ENCODE peak calls at places on chromosomes 6 and 20, in ten cellular contexts. M, Q, V, A, W, Y, D, S, U and P are unnamed samples.

GRCh38 chr6:34115396-34116314 is 30.2 kb downstream of the GRM4 start:
- DNase-seq in M (peak), Q (no peak), V (no peak), A (no peak), W (no peak), Y (peak), D (peak), S (no peak), U (no peak), P (no peak)

GRCh38 chr20:34983995-34984735 is 28.5 kb downstream of the MYH7B start:
- DNase-seq in M (no peak), Q (peak), V (no peak), A (no peak), W (no peak), Y (no peak), D (peak), S (no peak), U (peak), P (no peak)

GRCh38 chr6:35208419-35208818 is 5.3 kb upstream of the SCUBE3 start:
- DNase-seq in M (no peak), Q (no peak), V (no peak), A (no peak), W (no peak), Y (no peak), D (no peak), S (no peak), U (no peak), P (no peak)

GRCh38 chr6:47116086-47116485 is 74.0 kb upstream of the ADGRF1 start:
- DNase-seq in M (no peak), Q (no peak), V (no peak), A (no peak), W (no peak), Y (no peak), D (no peak), S (no peak), U (no peak), P (no peak)

GRCh38 chr6:166625356-166625755 is 1.7 kb downstream of the RPS6KA2 start:
- DNase-seq in M (peak), Q (no peak), V (peak), A (no peak), W (no peak), Y (no peak), D (no peak), S (peak), U (no peak), P (no peak)

GRCh38 chr20:6769953-6770831 is 2.7 kb downstream of the BMP2 start:
- DNase-seq in M (no peak), Q (peak), V (no peak), A (no peak), W (peak), Y (no peak), D (peak), S (peak), U (peak), P (no peak)

GRCh38 chr20:39356913-39357312 is 394.8 kb downstream of the DHX35 start:
- DNase-seq in M (no peak), Q (no peak), V (no peak), A (no peak), W (no peak), Y (no peak), D (no peak), S (no peak), U (no peak), P (no peak)

GRCh38 chr6:108622601-108623335 is 62.1 kb downstream of the FOXO3 start:
- DNase-seq in M (peak), Q (peak), V (peak), A (no peak), W (no peak), Y (no peak), D (no peak), S (peak), U (no peak), P (peak)

GRCh38 chr6:43665376-43665775 is 20.5 kb downstream of the RSPH9 start:
- DNase-seq in M (peak), Q (no peak), V (no peak), A (no peak), W (no peak), Y (no peak), D (no peak), S (no peak), U (no peak), P (peak)

GRCh38 chr20:5612476-5613291 is 137.5 kb upstream of the SHLD1 start:
- DNase-seq in M (peak), Q (peak), V (peak), A (no peak), W (no peak), Y (no peak), D (no peak), S (no peak), U (no peak), P (no peak)

GRCh38 chr20:50445367-50446151 is 64.6 kb upstream of the PTPN1 start:
- DNase-seq in M (no peak), Q (peak), V (no peak), A (no peak), W (no peak), Y (no peak), D (no peak), S (no peak), U (no peak), P (no peak)

GRCh38 chr6:4155848-4156466 is 20.6 kb upstream of the ECI2 start:
- DNase-seq in M (peak), Q (peak), V (peak), A (peak), W (no peak), Y (peak), D (peak), S (peak), U (peak), P (peak)

DNA sequence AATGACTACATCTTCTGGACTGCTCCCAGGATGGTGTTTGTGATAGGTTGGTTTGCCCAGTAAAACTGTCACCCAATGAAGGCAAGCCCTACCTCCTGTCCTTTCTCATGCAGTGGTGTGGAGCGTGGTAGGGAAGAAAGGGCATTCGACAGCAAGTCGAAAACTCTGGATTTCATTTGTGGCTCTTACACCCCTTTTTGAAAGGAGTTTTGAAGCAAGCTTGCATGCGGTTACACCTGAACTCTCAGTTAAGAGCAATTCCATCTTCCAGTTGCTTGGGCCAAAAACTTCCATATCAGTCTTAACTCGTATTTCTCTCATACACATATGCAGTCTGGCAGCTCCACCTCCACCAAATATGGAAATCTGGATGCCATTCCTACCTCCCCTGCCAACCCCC is 19.7 kb upstream of the SLC22A2 start:
- DNase-seq in M (no peak), Q (no peak), V (no peak), A (no peak), W (no peak), Y (no peak), D (no peak), S (no peak), U (no peak), P (no peak)
- H3K27ac ChIP-seq in M (no peak), Q (no peak), V (no peak), A (no peak), W (no peak), Y (no peak), D (no peak), S (no peak), U (no peak), P (no peak)

DNA sequence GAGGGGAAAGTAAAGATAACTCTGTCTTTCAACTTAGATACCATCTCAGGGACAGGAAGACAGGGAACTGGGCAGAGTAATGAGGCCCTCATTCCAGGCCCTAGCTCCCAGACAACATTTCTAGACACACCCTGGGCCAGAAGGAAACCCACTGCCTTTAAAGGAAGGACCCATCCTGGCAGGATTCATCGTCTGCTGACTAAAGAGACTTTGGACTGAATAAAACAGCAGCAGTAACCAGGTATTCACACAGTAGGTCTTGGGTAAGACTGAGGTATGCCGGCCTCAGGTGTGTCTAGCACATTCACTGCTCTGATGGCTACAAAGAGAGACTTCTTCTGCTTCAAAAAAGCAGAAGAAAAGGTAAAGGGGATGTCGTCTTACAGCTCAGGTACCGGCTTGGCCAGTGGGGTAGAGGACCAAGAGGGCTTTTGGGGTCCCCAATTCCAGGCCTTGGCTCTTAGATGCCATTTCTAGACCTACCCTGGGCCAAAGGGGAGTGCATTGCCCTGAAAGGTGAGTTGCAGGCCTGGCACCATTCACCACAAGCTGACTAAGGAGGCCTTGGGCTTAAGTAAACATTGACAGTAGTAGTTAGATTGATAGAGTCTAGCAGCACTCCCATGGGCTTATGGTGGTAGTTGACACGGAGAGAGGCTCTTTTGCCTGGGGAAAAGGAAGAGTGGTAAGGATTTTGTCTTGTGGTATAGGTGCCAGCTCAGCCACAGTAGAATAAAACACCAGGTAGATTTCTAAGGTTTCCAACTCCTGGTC is 13.4 kb downstream of the SNX14 start:
- DNase-seq in M (peak), Q (no peak), V (peak), A (no peak), W (no peak), Y (no peak), D (no peak), S (no peak), U (peak), P (no peak)
- H3K27ac ChIP-seq in M (no peak), Q (no peak), V (no peak), A (no peak), W (no peak), Y (no peak), D (no peak), S (no peak), U (no peak), P (peak)

DNA sequence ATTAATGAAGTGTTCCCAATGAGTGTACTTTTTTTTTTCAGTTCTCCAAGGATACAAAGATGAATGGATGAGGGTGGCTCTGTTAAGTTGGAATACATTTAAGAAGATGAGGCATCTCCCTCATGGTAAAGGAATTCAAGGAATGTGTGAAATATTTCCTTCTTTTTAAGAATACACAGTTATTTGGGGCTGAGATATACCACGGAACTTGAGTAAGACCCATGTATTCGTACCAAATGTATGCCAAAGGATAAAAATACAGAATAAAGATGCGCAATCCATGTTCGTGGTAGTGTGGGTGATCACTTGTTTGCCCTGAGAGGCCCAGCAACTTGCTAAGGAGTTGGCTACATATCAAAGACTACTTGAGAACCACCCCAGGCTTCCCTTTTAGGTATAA is 164.2 kb upstream of the TCF21 start:
- DNase-seq in M (peak), Q (no peak), V (no peak), A (no peak), W (no peak), Y (no peak), D (no peak), S (peak), U (no peak), P (no peak)
- H3K27ac ChIP-seq in M (peak), Q (no peak), V (no peak), A (no peak), W (no peak), Y (no peak), D (no peak), S (peak), U (no peak), P (no peak)

GRCh38 chr20:59958123-59958522 is at the start of gene CDH26:
- DNase-seq in M (no peak), Q (no peak), V (no peak), A (no peak), W (no peak), Y (no peak), D (no peak), S (no peak), U (no peak), P (no peak)

GRCh38 chr20:59954718-59955117 is 3.5 kb upstream of the CDH26 start:
- DNase-seq in M (no peak), Q (no peak), V (no peak), A (no peak), W (no peak), Y (no peak), D (no peak), S (no peak), U (no peak), P (no peak)

GRCh38 chr20:59949911-59950310 is 8.3 kb upstream of the CDH26 start:
- DNase-seq in M (no peak), Q (no peak), V (no peak), A (no peak), W (no peak), Y (no peak), D (no peak), S (no peak), U (no peak), P (no peak)

GRCh38 chr20:59958626-59959025 is 403 bp downstream of the CDH26 start:
- DNase-seq in M (no peak), Q (no peak), V (no peak), A (no peak), W (no peak), Y (peak), D (peak), S (no peak), U (no peak), P (no peak)

GRCh38 chr20:59955131-59955796 is 3.0 kb upstream of the CDH26 start:
- DNase-seq in M (no peak), Q (no peak), V (no peak), A (no peak), W (no peak), Y (peak), D (no peak), S (peak), U (no peak), P (no peak)
- H3K27ac ChIP-seq in M (no peak), Q (no peak), V (no peak), A (no peak), W (no peak), Y (peak), D (no peak), S (no peak), U (no peak), P (no peak)

GRCh38 chr20:37527638-37528441 is at the start of gene BLCAP:
- DNase-seq in M (peak), Q (peak), V (peak), A (peak), W (peak), Y (peak), D (peak), S (peak), U (peak), P (no peak)

GRCh38 chr20:37526839-37527637 is 638 bp downstream of the BLCAP start:
- DNase-seq in M (peak), Q (peak), V (peak), A (peak), W (peak), Y (no peak), D (no peak), S (peak), U (no peak), P (no peak)

GRCh38 chr20:37529968-37530600 is 2.4 kb upstream of the BLCAP start:
- DNase-seq in M (no peak), Q (no peak), V (no peak), A (no peak), W (no peak), Y (no peak), D (peak), S (no peak), U (no peak), P (no peak)

GRCh38 chr20:37529214-37529967 is 1.7 kb upstream of the BLCAP start:
- DNase-seq in M (no peak), Q (no peak), V (no peak), A (no peak), W (no peak), Y (no peak), D (peak), S (no peak), U (no peak), P (no peak)

DNA sequence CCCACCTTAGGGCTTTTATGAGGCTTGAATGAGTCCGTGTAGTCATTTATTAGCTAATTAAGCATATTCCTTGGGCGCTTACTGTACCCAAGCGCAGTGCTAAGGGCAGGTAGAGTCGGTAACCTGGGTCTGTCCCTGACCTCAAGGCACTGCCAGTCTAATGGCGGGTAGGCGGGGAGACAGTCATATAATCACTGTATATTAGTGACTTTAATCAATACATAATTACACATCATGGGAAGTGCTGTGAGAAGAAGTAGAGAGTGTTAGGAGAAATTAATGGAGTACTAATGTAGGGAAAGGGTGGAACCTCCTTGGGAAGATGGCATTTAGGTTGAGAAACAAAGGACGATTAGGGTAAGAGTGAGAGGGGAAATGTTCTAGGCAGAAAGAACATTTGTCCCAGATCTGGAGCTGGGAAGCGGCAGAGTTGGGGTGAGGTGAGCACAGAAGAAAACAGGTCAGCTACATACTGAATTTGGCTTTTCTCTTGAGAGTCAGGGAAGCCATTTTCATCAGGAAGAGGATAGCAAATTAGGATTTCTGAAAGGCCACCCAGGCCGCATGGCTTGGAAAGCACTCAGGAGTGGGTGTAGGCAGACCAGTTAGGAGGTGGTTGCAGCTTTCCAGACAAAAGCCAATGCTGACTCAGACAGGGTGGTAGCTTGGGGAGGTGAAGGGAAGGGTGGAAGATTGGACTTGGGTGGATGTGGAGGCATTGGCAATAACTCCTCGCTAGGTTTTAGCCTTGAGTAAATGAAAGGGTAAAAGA is 952 bp upstream of the BLCAP start:
- DNase-seq in M (no peak), Q (no peak), V (peak), A (no peak), W (no peak), Y (no peak), D (no peak), S (peak), U (no peak), P (no peak)
- H3K27ac ChIP-seq in M (peak), Q (no peak), V (peak), A (peak), W (peak), Y (no peak), D (no peak), S (peak), U (peak), P (peak)

GRCh38 chr6:41646026-41646795 is 7.9 kb downstream of the MDFI start:
- DNase-seq in M (no peak), Q (peak), V (no peak), A (no peak), W (peak), Y (no peak), D (no peak), S (no peak), U (no peak), P (no peak)
- H3K27ac ChIP-seq in M (no peak), Q (no peak), V (no peak), A (no peak), W (no peak), Y (no peak), D (no peak), S (no peak), U (no peak), P (no peak)